ENCODE peak calls at places on chromosomes 5 and 9, in eight cellular contexts. W is activated effector memory CD4-positive, alpha-beta T cell treated with Interleukin-2 at 50 U/mL for 16 hours; I is stimulated activated CD4-positive, alpha-beta T cell treated with anti-CD3 and anti-CD28 coated beads, TNF-alpha, amount 100 ng/mL, for 24 hours; Q is posterior vena cava; T is Kasumi-1; C is activated gamma-delta T cell treated with anti-CD3 and anti-CD28 coated beads, Interleukin-2, amount 50 U/mL, for 16 hours; V is left lung; H is AG09319. D is an unnamed sample.

GRCh38 chr5:80191991-80192398 is 63.9 kb downstream of the SERINC5 start:
- DNase-seq in V (no peak), W (peak; percentile 42), Q (no peak), H (no peak), T (peak; percentile 45), C (no peak), I (no peak), D (no peak)

GRCh38 chr9:124870723-124871122 is 8.8 kb downstream of the ARPC5L start:
- DNase-seq in W (no peak), C (no peak), H (no peak), T (no peak), V (no peak), Q (no peak), I (no peak), D (no peak)

GRCh38 chr9:127144670-127145458 is 22.4 kb upstream of the ANGPTL2 start:
- DNase-seq in T (no peak), V (no peak), I (no peak), H (no peak), C (no peak), W (no peak), Q (no peak), D (no peak)

GRCh38 chr9:116369706-116370105 is 216.1 kb downstream of the PAPPA start:
- DNase-seq in C (no peak), Q (no peak), W (no peak), V (no peak), I (no peak), T (no peak), H (no peak), D (no peak)

GRCh38 chr5:137341831-137342230 is 157.3 kb downstream of the SPOCK1 start:
- DNase-seq in V (no peak), W (no peak), I (no peak), H (no peak), C (no peak), Q (no peak), T (no peak), D (no peak)

GRCh38 chr9:106467113-106467846 is 395.7 kb upstream of the ZNF462 start:
- DNase-seq in V (no peak), W (no peak), H (no peak), I (no peak), C (no peak), Q (no peak), T (no peak), D (no peak)

GRCh38 chr9:16442622-16443021 is 427.8 kb downstream of the BNC2 start:
- DNase-seq in V (no peak), H (no peak), T (no peak), W (no peak), Q (peak; percentile 63), C (no peak), I (no peak), D (no peak)

GRCh38 chr9:7234144-7234543 is 476.4 kb downstream of the KDM4C start:
- DNase-seq in V (no peak), Q (no peak), T (peak; percentile 0), W (no peak), H (no peak), I (peak; percentile 3), C (no peak), D (no peak)

GRCh38 chr9:98142182-98142924 is 23.3 kb upstream of the TRIM14 start:
- DNase-seq in H (no peak), V (peak; percentile 90), C (no peak), W (no peak), I (no peak), T (no peak), Q (no peak), D (no peak)

GRCh38 chr5:171442287-171443042 is 23.0 kb downstream of the FGF18 start:
- DNase-seq in I (no peak), C (no peak), Q (no peak), V (no peak), T (peak; percentile 30), W (no peak), H (no peak), D (no peak)

GRCh38 chr9:127903557-127904475 is 4.4 kb upstream of the ST6GALNAC6 start:
- DNase-seq in C (peak; percentile 41), Q (peak; percentile 90), I (no peak), T (no peak), W (peak; percentile 57), H (no peak), V (peak; percentile 89), D (no peak)

GRCh38 chr9:123548749-123549545 is 192.9 kb downstream of the CRB2 start:
- DNase-seq in I (peak; percentile 50), W (no peak), H (no peak), Q (no peak), T (peak; percentile 97), C (no peak), V (no peak), D (no peak)

GRCh38 chr5:96354237-96354636 is 78.8 kb downstream of the PCSK1 start:
- DNase-seq in H (no peak), C (no peak), Q (no peak), I (no peak), W (no peak), V (no peak), T (no peak), D (no peak)

GRCh38 chr9:117480251-117480650 is 65.4 kb upstream of the ASTN2 start:
- DNase-seq in Q (no peak), V (no peak), I (no peak), H (no peak), C (no peak), T (no peak), W (no peak), D (no peak)

D was measured in AG04449.